ENCODE peak calls at places on chromosomes 2 and 18, in ten cellular contexts. One of them, this sample, is unnamed.

GRCh38 chr18:23930002-23930401 is 84.6 kb upstream of the TTC39C start:
- DNase-seq in body of pancreas: no peak
- DNase-seq in cerebellar cortex: no peak
- DNase-seq in psoas muscle: no peak
- DNase-seq in MG63: no peak
- DNase-seq in AG08395: no peak
- DNase-seq in activated gamma-delta T cell treated with anti-CD3 and anti-CD28 coated beads, Interleukin-2, amount 50 U/mL, for 16 hours: no peak
- DNase-seq in CD4-positive, CD25-positive, alpha-beta regulatory T cell: no peak
- DNase-seq in NAMALWA: no peak
- DNase-seq in stimulated activated CD8-positive, alpha-beta memory T cell treated with anti-CD3 and anti-CD28 coated beads, Interleukin-15, amount 100 ng/mL, for 1 hour: no peak
- DNase-seq in this sample: no peak

GRCh38 chr2:180006236-180006635 is 861 bp downstream of the CWC22 start:
- DNase-seq in NAMALWA: peak
- DNase-seq in CD4-positive, CD25-positive, alpha-beta regulatory T cell: peak
- DNase-seq in psoas muscle: no peak
- DNase-seq in activated gamma-delta T cell treated with anti-CD3 and anti-CD28 coated beads, Interleukin-2, amount 50 U/mL, for 16 hours: no peak
- DNase-seq in cerebellar cortex: no peak
- DNase-seq in stimulated activated CD8-positive, alpha-beta memory T cell treated with anti-CD3 and anti-CD28 coated beads, Interleukin-15, amount 100 ng/mL, for 1 hour: no peak
- DNase-seq in MG63: no peak
- DNase-seq in AG08395: no peak
- DNase-seq in body of pancreas: no peak
- DNase-seq in this sample: no peak

GRCh38 chr2:8682719-8683667 is 1.1 kb downstream of the ID2 start:
- DNase-seq in body of pancreas: peak
- DNase-seq in CD4-positive, CD25-positive, alpha-beta regulatory T cell: peak
- DNase-seq in stimulated activated CD8-positive, alpha-beta memory T cell treated with anti-CD3 and anti-CD28 coated beads, Interleukin-15, amount 100 ng/mL, for 1 hour: no peak
- DNase-seq in MG63: peak
- DNase-seq in psoas muscle: peak
- DNase-seq in cerebellar cortex: peak
- DNase-seq in NAMALWA: peak
- DNase-seq in activated gamma-delta T cell treated with anti-CD3 and anti-CD28 coated beads, Interleukin-2, amount 50 U/mL, for 16 hours: peak
- DNase-seq in AG08395: peak
- DNase-seq in this sample: peak

GRCh38 chr2:11710210-11710609 is 36.2 kb upstream of the LPIN1 start:
- DNase-seq in AG08395: peak
- DNase-seq in body of pancreas: peak
- DNase-seq in CD4-positive, CD25-positive, alpha-beta regulatory T cell: no peak
- DNase-seq in psoas muscle: peak
- DNase-seq in activated gamma-delta T cell treated with anti-CD3 and anti-CD28 coated beads, Interleukin-2, amount 50 U/mL, for 16 hours: no peak
- DNase-seq in cerebellar cortex: no peak
- DNase-seq in NAMALWA: no peak
- DNase-seq in MG63: peak
- DNase-seq in stimulated activated CD8-positive, alpha-beta memory T cell treated with anti-CD3 and anti-CD28 coated beads, Interleukin-15, amount 100 ng/mL, for 1 hour: no peak
- DNase-seq in this sample: no peak

GRCh38 chr2:241833101-241833937 is 24.3 kb downstream of the NEU4 start:
- DNase-seq in AG08395: no peak
- DNase-seq in CD4-positive, CD25-positive, alpha-beta regulatory T cell: no peak
- DNase-seq in cerebellar cortex: no peak
- DNase-seq in body of pancreas: no peak
- DNase-seq in activated gamma-delta T cell treated with anti-CD3 and anti-CD28 coated beads, Interleukin-2, amount 50 U/mL, for 16 hours: no peak
- DNase-seq in stimulated activated CD8-positive, alpha-beta memory T cell treated with anti-CD3 and anti-CD28 coated beads, Interleukin-15, amount 100 ng/mL, for 1 hour: no peak
- DNase-seq in NAMALWA: no peak
- DNase-seq in psoas muscle: no peak
- DNase-seq in MG63: no peak
- DNase-seq in this sample: no peak

GRCh38 chr2:173764094-173764493 is 201.1 kb downstream of the SP3 start:
- DNase-seq in cerebellar cortex: no peak
- DNase-seq in CD4-positive, CD25-positive, alpha-beta regulatory T cell: no peak
- DNase-seq in activated gamma-delta T cell treated with anti-CD3 and anti-CD28 coated beads, Interleukin-2, amount 50 U/mL, for 16 hours: no peak
- DNase-seq in stimulated activated CD8-positive, alpha-beta memory T cell treated with anti-CD3 and anti-CD28 coated beads, Interleukin-15, amount 100 ng/mL, for 1 hour: no peak
- DNase-seq in psoas muscle: no peak
- DNase-seq in MG63: no peak
- DNase-seq in NAMALWA: no peak
- DNase-seq in body of pancreas: no peak
- DNase-seq in AG08395: no peak
- DNase-seq in this sample: no peak

GRCh38 chr2:96140941-96141623 is 2.8 kb upstream of the ASTL start:
- DNase-seq in NAMALWA: no peak
- DNase-seq in MG63: no peak
- DNase-seq in AG08395: no peak
- DNase-seq in cerebellar cortex: no peak
- DNase-seq in stimulated activated CD8-positive, alpha-beta memory T cell treated with anti-CD3 and anti-CD28 coated beads, Interleukin-15, amount 100 ng/mL, for 1 hour: no peak
- DNase-seq in psoas muscle: no peak
- DNase-seq in activated gamma-delta T cell treated with anti-CD3 and anti-CD28 coated beads, Interleukin-2, amount 50 U/mL, for 16 hours: no peak
- DNase-seq in CD4-positive, CD25-positive, alpha-beta regulatory T cell: no peak
- DNase-seq in body of pancreas: no peak
- DNase-seq in this sample: no peak

GRCh38 chr2:219247678-219248642 is 2.7 kb downstream of the STK16 start:
- DNase-seq in NAMALWA: no peak
- DNase-seq in MG63: no peak
- DNase-seq in cerebellar cortex: no peak
- DNase-seq in psoas muscle: no peak
- DNase-seq in stimulated activated CD8-positive, alpha-beta memory T cell treated with anti-CD3 and anti-CD28 coated beads, Interleukin-15, amount 100 ng/mL, for 1 hour: no peak
- DNase-seq in AG08395: no peak
- DNase-seq in body of pancreas: peak
- DNase-seq in activated gamma-delta T cell treated with anti-CD3 and anti-CD28 coated beads, Interleukin-2, amount 50 U/mL, for 16 hours: peak
- DNase-seq in CD4-positive, CD25-positive, alpha-beta regulatory T cell: peak
- DNase-seq in this sample: no peak

GRCh38 chr2:38652431-38653273 is 13.3 kb upstream of the GALM start:
- DNase-seq in MG63: no peak
- DNase-seq in activated gamma-delta T cell treated with anti-CD3 and anti-CD28 coated beads, Interleukin-2, amount 50 U/mL, for 16 hours: no peak
- DNase-seq in CD4-positive, CD25-positive, alpha-beta regulatory T cell: peak
- DNase-seq in psoas muscle: no peak
- DNase-seq in stimulated activated CD8-positive, alpha-beta memory T cell treated with anti-CD3 and anti-CD28 coated beads, Interleukin-15, amount 100 ng/mL, for 1 hour: no peak
- DNase-seq in body of pancreas: no peak
- DNase-seq in cerebellar cortex: no peak
- DNase-seq in AG08395: no peak
- DNase-seq in NAMALWA: no peak
- DNase-seq in this sample: no peak

GRCh38 chr2:181197140-181197760 is 216.8 kb downstream of the UBE2E3 start:
- DNase-seq in body of pancreas: no peak
- DNase-seq in activated gamma-delta T cell treated with anti-CD3 and anti-CD28 coated beads, Interleukin-2, amount 50 U/mL, for 16 hours: no peak
- DNase-seq in AG08395: no peak
- DNase-seq in cerebellar cortex: no peak
- DNase-seq in psoas muscle: no peak
- DNase-seq in stimulated activated CD8-positive, alpha-beta memory T cell treated with anti-CD3 and anti-CD28 coated beads, Interleukin-15, amount 100 ng/mL, for 1 hour: no peak
- DNase-seq in MG63: no peak
- DNase-seq in NAMALWA: no peak
- DNase-seq in CD4-positive, CD25-positive, alpha-beta regulatory T cell: peak
- DNase-seq in this sample: no peak

GRCh38 chr2:98012561-98012979 is 16.8 kb upstream of the TMEM131 start:
- DNase-seq in cerebellar cortex: no peak
- DNase-seq in CD4-positive, CD25-positive, alpha-beta regulatory T cell: no peak
- DNase-seq in AG08395: no peak
- DNase-seq in NAMALWA: peak
- DNase-seq in activated gamma-delta T cell treated with anti-CD3 and anti-CD28 coated beads, Interleukin-2, amount 50 U/mL, for 16 hours: no peak
- DNase-seq in stimulated activated CD8-positive, alpha-beta memory T cell treated with anti-CD3 and anti-CD28 coated beads, Interleukin-15, amount 100 ng/mL, for 1 hour: no peak
- DNase-seq in MG63: no peak
- DNase-seq in psoas muscle: no peak
- DNase-seq in body of pancreas: no peak
- DNase-seq in this sample: no peak

GRCh38 chr18:46596119-46596518 is 60.9 kb downstream of the LOXHD1 start:
- DNase-seq in activated gamma-delta T cell treated with anti-CD3 and anti-CD28 coated beads, Interleukin-2, amount 50 U/mL, for 16 hours: no peak
- DNase-seq in psoas muscle: no peak
- DNase-seq in body of pancreas: no peak
- DNase-seq in MG63: no peak
- DNase-seq in CD4-positive, CD25-positive, alpha-beta regulatory T cell: no peak
- DNase-seq in NAMALWA: no peak
- DNase-seq in AG08395: no peak
- DNase-seq in cerebellar cortex: no peak
- DNase-seq in stimulated activated CD8-positive, alpha-beta memory T cell treated with anti-CD3 and anti-CD28 coated beads, Interleukin-15, amount 100 ng/mL, for 1 hour: no peak
- DNase-seq in this sample: peak

GRCh38 chr2:153645640-153646039 is 167.1 kb upstream of the RPRM start:
- DNase-seq in CD4-positive, CD25-positive, alpha-beta regulatory T cell: no peak
- DNase-seq in activated gamma-delta T cell treated with anti-CD3 and anti-CD28 coated beads, Interleukin-2, amount 50 U/mL, for 16 hours: no peak
- DNase-seq in MG63: no peak
- DNase-seq in cerebellar cortex: no peak
- DNase-seq in NAMALWA: no peak
- DNase-seq in stimulated activated CD8-positive, alpha-beta memory T cell treated with anti-CD3 and anti-CD28 coated beads, Interleukin-15, amount 100 ng/mL, for 1 hour: no peak
- DNase-seq in body of pancreas: no peak
- DNase-seq in AG08395: no peak
- DNase-seq in psoas muscle: no peak
- DNase-seq in this sample: no peak

GRCh38 chr2:172242968-172243367 is 140.3 kb upstream of the DLX2 start:
- DNase-seq in CD4-positive, CD25-positive, alpha-beta regulatory T cell: no peak
- DNase-seq in body of pancreas: peak
- DNase-seq in AG08395: no peak
- DNase-seq in stimulated activated CD8-positive, alpha-beta memory T cell treated with anti-CD3 and anti-CD28 coated beads, Interleukin-15, amount 100 ng/mL, for 1 hour: no peak
- DNase-seq in activated gamma-delta T cell treated with anti-CD3 and anti-CD28 coated beads, Interleukin-2, amount 50 U/mL, for 16 hours: no peak
- DNase-seq in cerebellar cortex: no peak
- DNase-seq in MG63: no peak
- DNase-seq in NAMALWA: no peak
- DNase-seq in psoas muscle: no peak
- DNase-seq in this sample: peak

GRCh38 chr18:79682896-79683625 is 3.5 kb downstream of the CTDP1 start:
- DNase-seq in cerebellar cortex: no peak
- DNase-seq in MG63: no peak
- DNase-seq in AG08395: no peak
- DNase-seq in stimulated activated CD8-positive, alpha-beta memory T cell treated with anti-CD3 and anti-CD28 coated beads, Interleukin-15, amount 100 ng/mL, for 1 hour: no peak
- DNase-seq in CD4-positive, CD25-positive, alpha-beta regulatory T cell: peak
- DNase-seq in body of pancreas: peak
- DNase-seq in psoas muscle: no peak
- DNase-seq in activated gamma-delta T cell treated with anti-CD3 and anti-CD28 coated beads, Interleukin-2, amount 50 U/mL, for 16 hours: no peak
- DNase-seq in NAMALWA: no peak
- DNase-seq in this sample: no peak

GRCh38 chr2:84741182-84741822 is 139.6 kb downstream of the TRABD2A start:
- DNase-seq in activated gamma-delta T cell treated with anti-CD3 and anti-CD28 coated beads, Interleukin-2, amount 50 U/mL, for 16 hours: peak
- DNase-seq in AG08395: no peak
- DNase-seq in stimulated activated CD8-positive, alpha-beta memory T cell treated with anti-CD3 and anti-CD28 coated beads, Interleukin-15, amount 100 ng/mL, for 1 hour: no peak
- DNase-seq in cerebellar cortex: peak
- DNase-seq in MG63: peak
- DNase-seq in psoas muscle: no peak
- DNase-seq in CD4-positive, CD25-positive, alpha-beta regulatory T cell: peak
- DNase-seq in NAMALWA: peak
- DNase-seq in body of pancreas: peak
- DNase-seq in this sample: peak

GRCh38 chr18:67682516-67682915 is 166.0 kb upstream of the DSEL start:
- DNase-seq in AG08395: no peak
- DNase-seq in MG63: no peak
- DNase-seq in cerebellar cortex: no peak
- DNase-seq in NAMALWA: no peak
- DNase-seq in body of pancreas: no peak
- DNase-seq in CD4-positive, CD25-positive, alpha-beta regulatory T cell: no peak
- DNase-seq in stimulated activated CD8-positive, alpha-beta memory T cell treated with anti-CD3 and anti-CD28 coated beads, Interleukin-15, amount 100 ng/mL, for 1 hour: no peak
- DNase-seq in psoas muscle: no peak
- DNase-seq in activated gamma-delta T cell treated with anti-CD3 and anti-CD28 coated beads, Interleukin-2, amount 50 U/mL, for 16 hours: no peak
- DNase-seq in this sample: no peak

GRCh38 chr18:3585656-3586509 is 135.9 kb downstream of the TGIF1 start:
- DNase-seq in MG63: peak
- DNase-seq in psoas muscle: peak
- DNase-seq in body of pancreas: peak
- DNase-seq in stimulated activated CD8-positive, alpha-beta memory T cell treated with anti-CD3 and anti-CD28 coated beads, Interleukin-15, amount 100 ng/mL, for 1 hour: peak
- DNase-seq in cerebellar cortex: peak
- DNase-seq in NAMALWA: peak
- DNase-seq in AG08395: peak
- DNase-seq in CD4-positive, CD25-positive, alpha-beta regulatory T cell: peak
- DNase-seq in activated gamma-delta T cell treated with anti-CD3 and anti-CD28 coated beads, Interleukin-2, amount 50 U/mL, for 16 hours: peak
- DNase-seq in this sample: peak

GRCh38 chr2:36486546-36487044 is 111.4 kb downstream of the FEZ2 start:
- DNase-seq in body of pancreas: no peak
- DNase-seq in activated gamma-delta T cell treated with anti-CD3 and anti-CD28 coated beads, Interleukin-2, amount 50 U/mL, for 16 hours: no peak
- DNase-seq in MG63: peak
- DNase-seq in psoas muscle: no peak
- DNase-seq in stimulated activated CD8-positive, alpha-beta memory T cell treated with anti-CD3 and anti-CD28 coated beads, Interleukin-15, amount 100 ng/mL, for 1 hour: no peak
- DNase-seq in cerebellar cortex: peak
- DNase-seq in AG08395: peak
- DNase-seq in NAMALWA: no peak
- DNase-seq in CD4-positive, CD25-positive, alpha-beta regulatory T cell: no peak
- DNase-seq in this sample: no peak

GRCh38 chr2:45028276-45028675 is 19.0 kb upstream of the SIX2 start:
- DNase-seq in activated gamma-delta T cell treated with anti-CD3 and anti-CD28 coated beads, Interleukin-2, amount 50 U/mL, for 16 hours: no peak
- DNase-seq in body of pancreas: no peak
- DNase-seq in AG08395: no peak
- DNase-seq in MG63: no peak
- DNase-seq in cerebellar cortex: no peak
- DNase-seq in psoas muscle: no peak
- DNase-seq in stimulated activated CD8-positive, alpha-beta memory T cell treated with anti-CD3 and anti-CD28 coated beads, Interleukin-15, amount 100 ng/mL, for 1 hour: no peak
- DNase-seq in CD4-positive, CD25-positive, alpha-beta regulatory T cell: no peak
- DNase-seq in NAMALWA: no peak
- DNase-seq in this sample: no peak

GRCh38 chr2:175557810-175558377 is 376.4 kb upstream of the ATP5MC3 start:
- DNase-seq in NAMALWA: no peak
- DNase-seq in body of pancreas: no peak
- DNase-seq in AG08395: no peak
- DNase-seq in stimulated activated CD8-positive, alpha-beta memory T cell treated with anti-CD3 and anti-CD28 coated beads, Interleukin-15, amount 100 ng/mL, for 1 hour: no peak
- DNase-seq in MG63: no peak
- DNase-seq in activated gamma-delta T cell treated with anti-CD3 and anti-CD28 coated beads, Interleukin-2, amount 50 U/mL, for 16 hours: no peak
- DNase-seq in psoas muscle: no peak
- DNase-seq in CD4-positive, CD25-positive, alpha-beta regulatory T cell: no peak
- DNase-seq in cerebellar cortex: no peak
- DNase-seq in this sample: peak

GRCh38 chr2:107988108-107988507 is 1.8 kb downstream of the SLC5A7 start:
- DNase-seq in body of pancreas: no peak
- DNase-seq in activated gamma-delta T cell treated with anti-CD3 and anti-CD28 coated beads, Interleukin-2, amount 50 U/mL, for 16 hours: no peak
- DNase-seq in MG63: no peak
- DNase-seq in CD4-positive, CD25-positive, alpha-beta regulatory T cell: no peak
- DNase-seq in psoas muscle: no peak
- DNase-seq in cerebellar cortex: no peak
- DNase-seq in AG08395: no peak
- DNase-seq in stimulated activated CD8-positive, alpha-beta memory T cell treated with anti-CD3 and anti-CD28 coated beads, Interleukin-15, amount 100 ng/mL, for 1 hour: no peak
- DNase-seq in NAMALWA: no peak
- DNase-seq in this sample: no peak

This sample was measured in NCI-H69.